ENCODE peak calls at places on chromosome 15, in seven cellular contexts. R is neuronal stem cell, H is H9, F is IMR-90, B is mesendoderm, D is mesenchymal stem cell, O is H1. G is an unnamed sample. For H3K4me1, the result is how much of the 10 kb centered on the place peaks cover.

GRCh38 chr15:78264304-78265136 is at the start of gene DNAJA4:
- DNase-seq in F (no peak), R (no peak), B (no peak), O (no peak), D (no peak), H (peak), G (peak)

GRCh38 chr15:78551902-78552301 is 11.7 kb downstream of the PSMA4 start:
- DNase-seq in D (no peak), F (no peak), B (no peak), H (no peak), O (no peak), R (no peak), G (no peak)

GRCh38 chr15:80266745-80267144 is 14.7 kb upstream of the CTXND1 start:
- DNase-seq in R (no peak), D (no peak), F (no peak), H (no peak), B (no peak), O (no peak), G (no peak)

GRCh38 chr15:88635343-88635742 is 3.5 kb upstream of the ISG20 start:
- DNase-seq in O (no peak), H (no peak), R (no peak), F (no peak), D (peak), B (no peak), G (no peak)

GRCh38 chr15:70054884-70055387 is 42.8 kb downstream of the TLE3 start:
- DNase-seq in B (no peak), F (no peak), H (no peak), R (no peak), O (no peak), D (no peak), G (no peak)

GRCh38 chr15:31569836-31570235 is 243.2 kb downstream of the KLF13 start:
- DNase-seq in O (no peak), D (no peak), F (no peak), H (no peak), R (no peak), B (no peak), G (no peak)

GRCh38 chr15:57510647-57511046 is 81.1 kb upstream of the MYZAP start:
- DNase-seq in O (no peak), B (no peak), D (peak), H (no peak), F (peak), R (no peak), G (no peak)

GRCh38 chr15:89203705-89204273 is 17.6 kb downstream of the RLBP1 start:
- DNase-seq in D (no peak), R (no peak), F (no peak), H (no peak), B (no peak), O (no peak), G (no peak)

GRCh38 chr15:89362203-89363101 is 27.8 kb upstream of the POLG start:
- DNase-seq in B (no peak), D (no peak), R (no peak), H (no peak), O (no peak), F (no peak), G (no peak)

GRCh38 chr15:101710806-101711205 is 13.5 kb downstream of the TARS3 start:
- DNase-seq in O (no peak), D (peak), H (no peak), B (peak), F (peak), R (no peak), G (peak)

GRCh38 chr15:70094690-70095311 is 2.9 kb downstream of the TLE3 start:
- DNase-seq in R (no peak), B (no peak), D (peak), O (no peak), H (no peak), F (no peak), G (no peak)

GRCh38 chr15:78077053-78077859 is at the start of gene TBC1D2B:
- DNase-seq in R (peak), D (peak), F (peak), O (no peak), B (peak), H (peak), G (peak)

GRCh38 chr15:26985050-26985449 is 14.1 kb downstream of the GABRG3 start:
- DNase-seq in B (no peak), F (no peak), D (no peak), O (no peak), R (no peak), H (no peak), G (no peak)

GRCh38 chr15:92930776-92931175 is 30.7 kb downstream of the CHD2 start:
- DNase-seq in H (no peak), O (no peak), B (peak), F (peak), D (peak), R (no peak), G (peak)

GRCh38 chr15:99014803-99015676 is 7.4 kb upstream of the PGPEP1L start:
- DNase-seq in B (peak), D (peak), R (peak), H (peak), F (peak), O (peak), G (peak)

GRCh38 chr15:98416222-98416835 is 232.0 kb upstream of the IGF1R start:
- DNase-seq in R (no peak), F (peak), B (peak), O (no peak), D (peak), H (no peak), G (no peak)

GRCh38 chr15:69593981-69594966 is 141.7 kb downstream of the RPLP1 start:
- DNase-seq in H (peak), D (no peak), O (no peak), F (peak), R (no peak), B (no peak), G (no peak)

GRCh38 chr15:75178938-75179772 is 22.5 kb upstream of the C15orf39 start:
- DNase-seq in D (peak), R (no peak), B (no peak), H (no peak), O (no peak), F (no peak), G (no peak)

GRCh38 chr15:77025941-77026411 is 31.1 kb downstream of the PSTPIP1 start:
- DNase-seq in B (no peak), O (no peak), H (peak), R (no peak), F (no peak), D (no peak), G (no peak)

GRCh38 chr15:82799183-82799841 is 6.6 kb downstream of the FSD2 start:
- DNase-seq in H (no peak), R (no peak), F (no peak), D (no peak), B (no peak), O (no peak), G (no peak)

GRCh38 chr15:100994597-100995446 is 75.7 kb downstream of the LRRK1 start:
- DNase-seq in O (no peak), B (no peak), F (no peak), D (no peak), H (peak), R (no peak), G (peak)

GRCh38 chr15:41394924-41395323 is 7.4 kb downstream of the NDUFAF1 start:
- DNase-seq in F (peak), D (no peak), B (no peak), H (no peak), R (no peak), O (no peak), G (no peak)

GRCh38 chr15:98126326-98127090 is 166.0 kb downstream of the ARRDC4 start:
- DNase-seq in H (no peak), R (no peak), D (no peak), F (no peak), O (no peak), B (no peak), G (no peak)

GRCh38 chr15:88022711-88023110 is 233.8 kb downstream of the NTRK3 start:
- DNase-seq in H (no peak), R (no peak), O (no peak), F (no peak), D (no peak), B (no peak), G (no peak)

GRCh38 chr15:40254452-40254851 is 15.6 kb downstream of the PAK6 start:
- DNase-seq in H (no peak), D (no peak), R (no peak), B (no peak), O (no peak), F (no peak), G (no peak)
- H2BK120ac ChIP-seq in H (no peak), D (no peak), R (no peak), B (no peak), O (no peak), F (no peak), G (no peak)

DNA sequence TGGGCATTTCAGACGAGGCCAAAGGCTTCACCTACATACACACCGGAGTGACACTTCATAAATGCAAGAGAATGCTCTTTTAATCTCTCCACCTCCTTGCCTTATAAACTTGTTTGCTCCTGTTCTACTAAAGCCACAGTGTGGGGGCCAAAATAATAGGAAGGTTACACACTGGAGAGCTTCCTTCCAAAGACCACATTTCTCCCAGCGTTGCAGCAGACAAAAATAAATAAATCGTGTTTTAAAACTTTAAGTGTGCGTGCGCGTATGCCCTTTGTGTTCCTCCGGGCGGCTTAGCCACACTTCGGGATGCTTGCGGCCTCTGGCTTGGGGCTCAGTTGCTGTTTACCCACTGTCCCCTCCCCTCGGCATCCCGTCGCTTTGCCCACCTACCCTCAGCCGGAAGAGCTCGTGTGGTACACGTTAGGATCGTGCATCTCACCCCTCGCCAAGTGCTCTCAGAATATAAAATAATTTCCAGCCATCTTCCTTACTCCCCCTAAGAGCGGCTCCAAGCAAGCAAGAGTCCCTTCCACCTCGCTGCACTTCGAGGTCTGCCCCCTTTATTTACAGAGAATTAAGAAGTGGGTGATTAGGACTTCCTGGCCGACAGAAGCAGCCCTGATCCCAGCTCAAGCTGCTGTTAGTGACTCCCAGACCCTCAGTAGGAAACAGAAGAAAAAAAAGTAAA is 3.3 kb downstream of the MEIS2 start:
- DNase-seq in B (peak), O (no peak), H (peak), D (peak), F (peak), R (peak), G (no peak)
- H3K4me1 ChIP-seq in B (under half), O (under half), H (under half), D (under half), F (under half), R (under half), G (under half)

GRCh38 chr15:50823281-50823680 is 57.8 kb upstream of the SPPL2A start:
- DNase-seq in F (no peak), H (no peak), R (no peak), B (no peak), O (no peak), D (no peak), G (no peak)
- H2BK120ac ChIP-seq in F (no peak), H (no peak), R (no peak), B (no peak), O (no peak), D (no peak), G (no peak)

GRCh38 chr15:49330166-49330565 is 92.9 kb upstream of the FGF7 start:
- DNase-seq in R (no peak), B (no peak), O (no peak), D (no peak), H (no peak), F (peak), G (no peak)
- H3K4me1 ChIP-seq in R (under half), B (under half), O (under half), D (under half), H (under half), F (under half), G (under half)

DNA sequence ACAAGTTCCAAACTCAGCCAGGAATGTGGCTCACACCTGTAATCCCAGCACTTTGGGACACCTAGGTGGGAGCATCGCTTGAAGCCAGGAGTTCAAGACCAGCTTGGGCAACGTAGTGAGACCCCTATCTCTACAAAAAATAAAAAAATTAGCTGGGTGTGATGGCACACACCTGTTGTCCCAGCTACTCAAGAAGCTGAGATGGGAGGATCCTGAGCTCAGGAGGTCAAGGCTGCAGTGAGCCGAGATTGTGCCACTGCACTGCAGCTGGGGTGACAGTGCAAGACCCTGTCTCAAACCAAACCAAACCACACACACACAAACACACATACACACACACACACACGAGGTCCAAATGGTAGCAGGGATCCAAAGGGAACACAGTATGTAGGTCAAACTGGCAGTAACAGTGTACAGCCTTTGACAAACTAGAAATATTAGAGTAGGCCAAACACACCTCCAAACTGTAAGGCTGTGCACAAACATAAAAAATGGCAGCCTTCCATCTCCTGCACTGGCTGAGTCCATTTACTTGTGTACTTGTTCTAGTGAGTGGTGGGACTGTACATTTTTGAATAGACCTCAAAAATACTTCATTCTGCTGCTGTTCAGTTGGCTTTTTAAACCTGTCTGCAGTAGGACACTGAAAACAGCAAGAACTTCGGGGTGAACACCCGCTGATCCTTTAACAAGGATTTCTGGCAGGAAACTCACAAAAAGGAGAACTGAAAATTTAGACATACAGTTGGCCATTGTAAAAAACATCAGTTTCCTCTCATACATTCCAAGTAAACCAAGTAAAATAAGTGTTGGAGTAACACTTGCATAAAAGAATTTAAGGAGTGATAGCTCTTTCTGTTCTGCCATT is 33.6 kb downstream of the INTS14 start:
- DNase-seq in F (no peak), D (no peak), H (no peak), R (no peak), B (no peak), O (no peak), G (no peak)
- H2BK120ac ChIP-seq in F (no peak), D (no peak), H (no peak), R (no peak), B (no peak), O (no peak), G (no peak)

GRCh38 chr15:52480990-52481389 is 47.7 kb downstream of the MYO5A start:
- DNase-seq in H (no peak), B (no peak), F (no peak), R (no peak), O (no peak), D (no peak), G (no peak)

GRCh38 chr15:52485290-52485689 is 43.4 kb downstream of the MYO5A start:
- DNase-seq in H (no peak), B (no peak), R (no peak), F (no peak), O (no peak), D (no peak), G (no peak)

GRCh38 chr15:52486003-52486996 is 42.4 kb downstream of the MYO5A start:
- DNase-seq in R (peak), F (no peak), O (peak), B (peak), H (peak), D (peak), G (no peak)

GRCh38 chr15:52483712-52484111 is 45.0 kb downstream of the MYO5A start:
- DNase-seq in R (no peak), O (no peak), H (no peak), B (no peak), F (peak), D (peak), G (no peak)

GRCh38 chr15:52481915-52482314 is 46.8 kb downstream of the MYO5A start:
- DNase-seq in B (no peak), D (peak), R (no peak), F (peak), O (no peak), H (no peak), G (no peak)
- H3K4me1 ChIP-seq in B (under half), D (under half), R (under half), F (under half), O (under half), H (under half), G (under half)

DNA sequence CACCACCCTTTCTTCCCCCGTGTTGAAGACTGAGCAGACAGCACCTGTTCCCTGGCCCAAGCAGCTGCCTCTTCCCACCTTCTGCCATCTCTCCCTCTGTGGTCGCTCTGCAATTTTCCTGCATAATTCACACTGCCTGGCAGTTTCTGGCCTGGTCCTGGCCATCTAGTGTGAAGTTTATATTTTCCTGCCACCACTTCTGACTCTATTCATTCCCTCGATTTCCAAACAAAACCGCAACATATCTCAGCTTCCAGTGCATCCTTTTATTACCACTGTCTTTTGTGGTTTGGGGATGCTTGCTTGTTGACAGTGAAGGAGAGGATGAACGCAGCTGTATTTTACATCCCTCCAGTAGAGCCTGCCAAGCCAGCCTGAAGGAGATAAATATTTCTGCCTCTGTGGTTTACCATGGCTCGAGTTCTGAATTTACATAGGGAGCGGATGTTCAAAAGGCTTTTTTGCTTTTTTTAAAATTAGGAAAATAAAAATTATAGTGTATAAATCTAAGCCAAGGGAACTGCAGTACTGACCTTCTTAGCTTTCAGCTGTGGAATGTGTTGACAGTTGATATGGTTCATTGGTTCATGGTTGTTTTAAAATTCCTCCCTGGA is 250.3 kb downstream of the ADAMTSL3 start:
- DNase-seq in R (no peak), F (peak), H (no peak), D (peak), O (no peak), B (no peak), G (no peak)
- H2BK120ac ChIP-seq in R (no peak), F (no peak), H (no peak), D (no peak), O (no peak), B (no peak), G (no peak)

G was measured in trophoblast cell.